ENCODE peak calls at places on chromosomes 5 and 9, in six cellular contexts. F is body of pancreas; M is upper lobe of right lung; B is fibroblast of lung; N is transverse colon; H is CD4-positive, alpha-beta T cell. Q is an unnamed sample. For H3K27me3, the result is how much of the 10 kb centered on the place peaks cover.

GRCh38 chr5:131377785-131378325 is 114.0 kb downstream of the CDC42SE2 start:
- DNase-seq in F (no peak), M (no peak), B (peak), N (no peak), H (no peak), Q (no peak)

GRCh38 chr5:40223884-40224402 is 455.8 kb upstream of the PTGER4 start:
- DNase-seq in F (no peak), M (no peak), B (peak), N (no peak), H (no peak), Q (no peak)

GRCh38 chr5:74382864-74383618 is 257.5 kb downstream of the ENC1 start:
- DNase-seq in F (peak), M (no peak), B (peak), N (no peak), H (no peak), Q (no peak)

GRCh38 chr5:97062046-97062445 is 80.4 kb downstream of the LIX1 start:
- DNase-seq in F (no peak), M (no peak), B (no peak), N (no peak), H (no peak), Q (no peak)

GRCh38 chr9:88874391-88874790 is 116.9 kb upstream of the S1PR3 start:
- DNase-seq in F (no peak), M (no peak), B (peak), N (no peak), H (no peak), Q (no peak)

GRCh38 chr9:93451762-93452709 is 551 bp downstream of the FAM120A start:
- DNase-seq in F (peak), M (peak), B (peak), N (peak), H (peak), Q (peak)

GRCh38 chr9:5909999-5910398 is 19.3 kb downstream of the MLANA start:
- DNase-seq in F (no peak), M (no peak), B (peak), N (no peak), H (no peak), Q (no peak)

GRCh38 chr9:36471359-36471758 is 71.3 kb upstream of the RNF38 start:
- DNase-seq in F (no peak), M (no peak), B (no peak), N (no peak), H (no peak), Q (no peak)

GRCh38 chr9:90903731-90904422 is 102.3 kb downstream of the SYK start:
- DNase-seq in F (no peak), M (no peak), B (no peak), N (no peak), H (no peak), Q (no peak)

GRCh38 chr5:167998148-167998767 is 293.2 kb upstream of the WWC1 start:
- DNase-seq in F (no peak), M (no peak), B (peak), N (no peak), H (no peak), Q (no peak)

GRCh38 chr5:14501353-14502162 is 80.0 kb upstream of the OTULINL start:
- DNase-seq in F (peak), M (no peak), B (no peak), N (no peak), H (no peak), Q (no peak)

GRCh38 chr9:120912958-120913672 is 13.5 kb downstream of the TRAF1 start:
- DNase-seq in F (no peak), M (no peak), B (no peak), N (no peak), H (no peak), Q (no peak)

GRCh38 chr5:132362086-132362485 is 7.4 kb upstream of the SLC22A5 start:
- DNase-seq in F (no peak), M (no peak), B (no peak), N (no peak), H (no peak), Q (no peak)

GRCh38 chr5:98157368-98157767 is 616.1 kb upstream of the RGMB start:
- DNase-seq in F (no peak), M (no peak), B (no peak), N (no peak), H (no peak), Q (no peak)

GRCh38 chr5:169197343-169197742 is 103.6 kb downstream of the SLIT3 start:
- DNase-seq in F (peak), M (no peak), B (no peak), N (peak), H (no peak), Q (no peak)

GRCh38 chr5:80656425-80656824 is 1.6 kb upstream of the DHFR start:
- DNase-seq in F (no peak), M (no peak), B (peak), N (no peak), H (no peak), Q (no peak)

GRCh38 chr9:128011071-128011817 is 30.5 kb upstream of the EEIG1 start:
- DNase-seq in F (no peak), M (peak), B (no peak), N (peak), H (no peak), Q (peak)

GRCh38 chr9:87678650-87679355 is 47.1 kb upstream of the CTSL start:
- DNase-seq in F (peak), M (no peak), B (peak), N (peak), H (peak), Q (peak)

GRCh38 chr5:92676839-92677197 is 904.2 kb downstream of the NR2F1-AS1 start:
- DNase-seq in F (no peak), M (no peak), B (no peak), N (no peak), H (no peak), Q (no peak)

GRCh38 chr9:78932849-78933627 is 636.1 kb downstream of the PSAT1 start:
- DNase-seq in F (no peak), M (no peak), B (peak), N (no peak), H (no peak), Q (no peak)

GRCh38 chr9:127557998-127558546 is 54.0 kb upstream of the STXBP1 start:
- DNase-seq in F (no peak), M (no peak), B (no peak), N (no peak), H (no peak), Q (no peak)

GRCh38 chr9:98002808-98003207 is 19.7 kb downstream of the ANP32B start:
- DNase-seq in F (peak), M (no peak), B (no peak), N (no peak), H (no peak), Q (no peak)

GRCh38 chr9:86500667-86501435 is 146.6 kb upstream of the TUT7 start:
- DNase-seq in F (peak), M (no peak), B (peak), N (no peak), H (no peak), Q (no peak)

GRCh38 chr9:121692606-121693505 is 41.4 kb downstream of the DAB2IP start:
- DNase-seq in F (peak), M (no peak), B (peak), N (no peak), H (no peak), Q (no peak)

GRCh38 chr5:142959683-142960308 is 189.6 kb downstream of the ARHGAP26 start:
- DNase-seq in F (no peak), M (no peak), B (no peak), N (no peak), H (no peak), Q (no peak)

GRCh38 chr9:132099741-132100407 is 20.2 kb upstream of the MED27 start:
- DNase-seq in F (no peak), M (no peak), B (peak), N (no peak), H (no peak), Q (no peak)

GRCh38 chr5:157918811-157919742 is 60.1 kb upstream of the CLINT1 start:
- DNase-seq in F (no peak), M (peak), B (peak), N (peak), H (no peak), Q (peak)

GRCh38 chr9:135885100-135885853 is 22.1 kb downstream of the CAMSAP1 start:
- DNase-seq in F (no peak), M (no peak), B (peak), N (no peak), H (no peak), Q (no peak)

GRCh38 chr9:38316166-38316765 is 76.2 kb upstream of the ALDH1B1 start:
- DNase-seq in F (peak), M (no peak), B (no peak), N (no peak), H (no peak), Q (no peak)

GRCh38 chr5:59253625-59254024 is 639.9 kb downstream of the PDE4D start:
- DNase-seq in F (no peak), M (no peak), B (no peak), N (no peak), H (no peak), Q (no peak)
- H3K27me3 ChIP-seq in F (under half), M (under half), B (under half), N (under half), H (under half), Q (under half)

GRCh38 chr9:130041648-130042405 is 1.2 kb downstream of the FNBP1 start:
- DNase-seq in F (no peak), M (no peak), B (peak), N (no peak), H (no peak), Q (peak)

GRCh38 chr9:130042406-130042930 is 521 bp downstream of the FNBP1 start:
- DNase-seq in F (peak), M (peak), B (peak), N (peak), H (no peak), Q (no peak)

GRCh38 chr9:130040901-130041647 is 1.9 kb downstream of the FNBP1 start:
- DNase-seq in F (no peak), M (no peak), B (no peak), N (no peak), H (no peak), Q (no peak)

GRCh38 chr9:130042931-130043653 is at the start of gene FNBP1:
- DNase-seq in F (peak), M (peak), B (peak), N (peak), H (peak), Q (peak)

GRCh38 chr9:130039504-130040147 is 3.4 kb downstream of the FNBP1 start:
- DNase-seq in F (no peak), M (no peak), B (peak), N (no peak), H (no peak), Q (no peak)
- TF ChIP-seq CTCF in F (no peak), M (no peak), B (peak), N (no peak), H (no peak), Q (no peak)

GRCh38 chr5:32507738-32508434 is 63.3 kb upstream of the ZFR start:
- DNase-seq in F (peak), M (no peak), B (peak), N (no peak), H (no peak), Q (no peak)

GRCh38 chr5:32506251-32506661 is 61.7 kb upstream of the ZFR start:
- DNase-seq in F (no peak), M (no peak), B (no peak), N (no peak), H (no peak), Q (no peak)

GRCh38 chr5:32506809-32507208 is 62.3 kb upstream of the ZFR start:
- DNase-seq in F (peak), M (no peak), B (peak), N (no peak), H (no peak), Q (no peak)

GRCh38 chr5:32504923-32505596 is 60.5 kb upstream of the ZFR start:
- DNase-seq in F (peak), M (no peak), B (peak), N (peak), H (no peak), Q (peak)

GRCh38 chr5:32505718-32506117 is 61.2 kb upstream of the ZFR start:
- DNase-seq in F (peak), M (no peak), B (peak), N (no peak), H (no peak), Q (no peak)
- H3K27me3 ChIP-seq in F (under half), M (under half), B (under half), N (under half), H (under half), Q (under half)

GRCh38 chr9:12424243-12424642 is 268.9 kb upstream of the TYRP1 start:
- DNase-seq in F (no peak), M (no peak), B (no peak), N (no peak), H (no peak), Q (no peak)

DNA sequence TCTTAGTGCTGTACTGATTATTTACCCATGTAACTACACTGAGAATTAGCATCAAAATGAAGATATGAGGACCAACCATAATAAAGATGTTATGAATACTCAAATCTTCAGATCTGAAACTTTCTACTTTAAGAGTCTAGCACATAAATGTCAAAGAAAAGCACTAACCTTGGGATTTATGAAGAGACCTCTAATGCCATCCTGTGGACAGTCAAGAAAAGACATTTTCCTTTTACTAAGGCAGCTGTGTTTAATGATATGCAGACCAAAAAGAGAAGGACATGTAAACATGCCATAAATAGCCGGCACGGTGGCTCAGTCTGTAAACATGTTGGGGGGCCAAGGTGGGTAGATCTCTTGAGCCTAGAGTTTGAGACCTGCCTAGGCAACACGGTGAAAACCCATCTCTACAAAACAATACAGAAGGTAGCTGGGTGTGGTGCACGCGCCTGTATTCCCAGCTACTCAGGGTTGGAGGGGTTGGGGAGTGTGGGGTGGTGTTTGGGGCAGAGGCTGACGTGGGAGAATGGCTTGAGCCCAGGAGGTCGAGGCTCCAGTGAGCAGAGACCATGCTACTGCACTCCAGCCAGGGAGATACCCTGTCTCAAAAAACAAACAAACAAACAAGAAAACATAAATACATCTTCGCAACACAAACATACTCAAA is 266.9 kb upstream of the TYRP1 start:
- DNase-seq in F (no peak), M (no peak), B (no peak), N (no peak), H (no peak), Q (no peak)
- TF ChIP-seq CTCF in F (peak), M (no peak), B (no peak), N (no peak), H (no peak), Q (no peak)

GRCh38 chr9:2013688-2014087 is 1.5 kb upstream of the SMARCA2 start:
- DNase-seq in F (no peak), M (no peak), B (no peak), N (no peak), H (no peak), Q (no peak)

GRCh38 chr9:2015581-2016410 is 649 bp downstream of the SMARCA2 start:
- DNase-seq in F (peak), M (peak), B (peak), N (peak), H (peak), Q (peak)

GRCh38 chr9:2014696-2015580 is at the start of gene SMARCA2:
- DNase-seq in F (peak), M (peak), B (peak), N (peak), H (peak), Q (peak)

GRCh38 chr9:2014148-2014547 is 999 bp upstream of the SMARCA2 start:
- DNase-seq in F (no peak), M (no peak), B (no peak), N (no peak), H (no peak), Q (peak)

GRCh38 chr9:2012347-2012746 is 2.8 kb upstream of the SMARCA2 start:
- DNase-seq in F (no peak), M (no peak), B (no peak), N (no peak), H (no peak), Q (no peak)
- H3K27me3 ChIP-seq in F (under half), M (under half), B (under half), N (under half), H (under half), Q (under half)

GRCh38 chr9:84932915-84933527 is 263.5 kb downstream of the NTRK2 start:
- DNase-seq in F (no peak), M (no peak), B (peak), N (no peak), H (no peak), Q (no peak)
- TF ChIP-seq CTCF in F (no peak), M (no peak), B (no peak), N (peak), H (no peak), Q (no peak)

GRCh38 chr9:124756011-124756410 is 15.1 kb downstream of the NR6A1 start:
- DNase-seq in F (no peak), M (no peak), B (no peak), N (no peak), H (no peak), Q (no peak)

GRCh38 chr9:124759327-124759726 is 11.8 kb downstream of the NR6A1 start:
- DNase-seq in F (no peak), M (no peak), B (no peak), N (no peak), H (no peak), Q (no peak)

GRCh38 chr9:124758691-124759090 is 12.4 kb downstream of the NR6A1 start:
- DNase-seq in F (no peak), M (no peak), B (no peak), N (no peak), H (no peak), Q (no peak)

GRCh38 chr9:124758061-124758460 is 13.1 kb downstream of the NR6A1 start:
- DNase-seq in F (peak), M (no peak), B (no peak), N (no peak), H (no peak), Q (no peak)

DNA sequence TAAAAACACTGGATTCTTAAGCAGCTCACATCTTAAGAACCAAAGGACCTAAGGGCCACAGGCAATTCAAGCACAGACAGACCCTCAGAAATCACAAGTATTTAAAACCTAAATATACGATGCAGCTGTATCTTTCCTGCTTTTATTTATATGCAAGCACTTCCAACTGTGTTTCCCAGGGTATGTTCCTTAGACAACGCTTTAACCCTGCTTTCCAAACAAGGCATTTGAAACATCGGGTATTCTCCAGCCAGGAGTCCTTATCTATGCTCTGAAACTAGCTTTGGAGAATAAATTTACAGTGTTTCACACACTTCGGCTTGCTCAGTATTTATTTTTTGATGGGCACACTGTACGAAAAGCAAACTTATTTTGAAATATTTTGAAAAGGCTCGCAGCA is 13.5 kb downstream of the NR6A1 start:
- DNase-seq in F (no peak), M (no peak), B (no peak), N (no peak), H (no peak), Q (no peak)
- H3K27me3 ChIP-seq in F (under half), M (under half), B (under half), N (under half), H (half or more), Q (under half)

GRCh38 chr9:103789686-103790085 is 304.4 kb upstream of the SMC2 start:
- DNase-seq in F (no peak), M (no peak), B (no peak), N (no peak), H (no peak), Q (no peak)
- TF ChIP-seq CTCF in F (no peak), M (peak), B (no peak), N (peak), H (no peak), Q (peak)

Q was measured in colonic mucosa.